ENCODE peak calls at places on chromosomes 5 and 9, in seven cellular contexts. H is A549, P is IMR-90, X is HepG2, S is SK-N-SH, Y is GM12878, V is H1. Z is an unnamed sample.

GRCh38 chr5:127228540-127229184 is 61.9 kb upstream of the MEGF10 start:
- DNase-seq in H (no peak), P (no peak), X (no peak), S (peak), Y (no peak), V (no peak), Z (peak)

GRCh38 chr5:131379723-131380122 is 115.9 kb downstream of the CDC42SE2 start:
- DNase-seq in H (peak), P (peak), X (peak), S (no peak), Y (peak), V (no peak), Z (no peak)

GRCh38 chr5:129858126-129858675 is 46.1 kb upstream of the CHSY3 start:
- DNase-seq in H (no peak), P (no peak), X (no peak), S (no peak), Y (no peak), V (no peak), Z (no peak)

GRCh38 chr9:76321185-76321828 is 72.9 kb downstream of the RFK start:
- DNase-seq in H (peak), P (peak), X (no peak), S (peak), Y (no peak), V (peak), Z (no peak)

GRCh38 chr5:112880219-112880964 is 19.3 kb downstream of the SRP19 start:
- DNase-seq in H (no peak), P (no peak), X (no peak), S (no peak), Y (no peak), V (no peak), Z (no peak)

GRCh38 chr9:92609142-92609500 is 60.8 kb downstream of the IPPK start:
- DNase-seq in H (no peak), P (no peak), X (no peak), S (peak), Y (no peak), V (no peak), Z (peak)

GRCh38 chr9:97501177-97501971 is at the start of gene TMOD1:
- DNase-seq in H (peak), P (peak), X (peak), S (peak), Y (no peak), V (no peak), Z (peak)

GRCh38 chr5:84599964-84600363 is 215.3 kb upstream of the EDIL3 start:
- DNase-seq in H (no peak), P (no peak), X (no peak), S (no peak), Y (no peak), V (peak), Z (no peak)

GRCh38 chr9:74449060-74449459 is 48.1 kb upstream of the RORB start:
- DNase-seq in H (no peak), P (no peak), X (no peak), S (no peak), Y (no peak), V (no peak), Z (no peak)

GRCh38 chr5:20476016-20476415 is 488.0 kb upstream of the CDH18 start:
- DNase-seq in H (no peak), P (no peak), X (no peak), S (no peak), Y (no peak), V (no peak), Z (no peak)

GRCh38 chr5:53333160-53333559 is 147.3 kb upstream of the FST start:
- DNase-seq in H (no peak), P (peak), X (no peak), S (no peak), Y (no peak), V (no peak), Z (no peak)

GRCh38 chr5:141637266-141637692 is 482 bp downstream of the RELL2 start:
- DNase-seq in H (no peak), P (no peak), X (no peak), S (peak), Y (no peak), V (no peak), Z (peak)

GRCh38 chr9:129414377-129415021 is 206.4 kb downstream of the C9orf50 start:
- DNase-seq in H (peak), P (peak), X (peak), S (no peak), Y (no peak), V (no peak), Z (peak)

GRCh38 chr5:162209005-162209605 is 141.5 kb downstream of the GABRG2 start:
- DNase-seq in H (peak), P (no peak), X (peak), S (peak), Y (peak), V (peak), Z (no peak)

GRCh38 chr5:78706825-78707224 is 58.3 kb upstream of the LHFPL2 start:
- DNase-seq in H (no peak), P (peak), X (no peak), S (no peak), Y (no peak), V (no peak), Z (no peak)

GRCh38 chr5:147455321-147455720 is 54.5 kb downstream of the DPYSL3 start:
- DNase-seq in H (no peak), P (peak), X (no peak), S (no peak), Y (no peak), V (no peak), Z (no peak)

GRCh38 chr9:113568081-113568435 is 104.5 kb downstream of the RGS3 start:
- DNase-seq in H (no peak), P (no peak), X (no peak), S (no peak), Y (no peak), V (no peak), Z (no peak)

GRCh38 chr5:66989781-66990180 is 206.8 kb downstream of the CD180 start:
- DNase-seq in H (no peak), P (no peak), X (no peak), S (no peak), Y (no peak), V (no peak), Z (no peak)

GRCh38 chr5:98938459-98938858 is 9.7 kb upstream of the CHD1 start:
- DNase-seq in H (peak), P (peak), X (peak), S (no peak), Y (no peak), V (no peak), Z (no peak)

GRCh38 chr5:396715-397032 is 46.3 kb upstream of the EXOC3 start:
- DNase-seq in H (no peak), P (no peak), X (no peak), S (no peak), Y (no peak), V (no peak), Z (no peak)

GRCh38 chr9:106689089-106689488 is 173.9 kb upstream of the ZNF462 start:
- DNase-seq in H (no peak), P (no peak), X (no peak), S (no peak), Y (no peak), V (no peak), Z (no peak)

GRCh38 chr5:34587355-34588241 is 68.5 kb upstream of the RAI14 start:
- DNase-seq in H (peak), P (peak), X (peak), S (no peak), Y (peak), V (no peak), Z (peak)

GRCh38 chr9:136735812-136736480 is 6.8 kb downstream of the LCN10 start:
- DNase-seq in H (no peak), P (no peak), X (no peak), S (no peak), Y (no peak), V (no peak), Z (no peak)

GRCh38 chr5:36054646-36055045 is 12.0 kb downstream of the UGT3A2 start:
- DNase-seq in H (no peak), P (no peak), X (no peak), S (no peak), Y (no peak), V (no peak), Z (no peak)

DNA sequence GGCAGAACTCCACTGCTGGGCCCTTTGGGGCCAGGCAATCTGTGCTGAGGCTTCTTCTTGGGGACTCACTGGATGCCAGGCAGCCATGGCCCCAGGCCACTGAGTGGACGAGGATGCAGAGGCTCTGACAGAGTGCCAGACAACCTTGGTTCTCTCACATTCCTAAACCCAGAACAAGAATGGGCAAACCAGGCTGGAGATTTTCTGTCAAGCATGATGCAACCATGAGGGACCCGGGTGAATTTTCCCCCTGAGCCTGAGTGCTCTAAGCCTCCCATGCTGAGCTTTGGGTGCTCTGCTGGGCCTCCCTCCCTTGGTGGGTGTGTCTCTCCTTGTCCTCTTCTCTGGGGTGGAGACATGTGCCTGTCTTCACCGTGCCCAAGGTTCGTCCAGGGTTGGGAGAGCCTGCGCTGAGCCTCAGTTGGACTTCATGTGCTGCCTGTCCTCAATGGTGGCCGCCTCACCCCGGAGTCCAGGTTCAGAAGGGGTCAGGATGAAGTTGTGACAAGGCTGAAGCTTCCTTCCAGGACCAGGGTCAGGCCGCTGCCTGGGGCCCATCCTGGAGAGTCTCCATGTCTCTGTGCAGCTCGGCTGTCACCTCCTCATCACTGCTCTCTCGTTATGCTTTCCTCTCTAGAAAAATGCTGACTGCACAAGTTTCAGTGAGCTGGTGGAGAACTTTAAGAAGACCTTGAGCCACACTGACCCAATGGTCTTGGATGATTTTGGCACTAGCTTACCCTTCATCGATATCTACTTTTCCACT is 24.1 kb downstream of the PITX1 start:
- DNase-seq in H (no peak), P (no peak), X (no peak), S (peak), Y (no peak), V (no peak), Z (no peak)
- TF ChIP-seq RFX5 in H (no peak), P (no peak), X (no peak), S (no peak), Y (no peak), V (no peak), Z (no peak)

DNA sequence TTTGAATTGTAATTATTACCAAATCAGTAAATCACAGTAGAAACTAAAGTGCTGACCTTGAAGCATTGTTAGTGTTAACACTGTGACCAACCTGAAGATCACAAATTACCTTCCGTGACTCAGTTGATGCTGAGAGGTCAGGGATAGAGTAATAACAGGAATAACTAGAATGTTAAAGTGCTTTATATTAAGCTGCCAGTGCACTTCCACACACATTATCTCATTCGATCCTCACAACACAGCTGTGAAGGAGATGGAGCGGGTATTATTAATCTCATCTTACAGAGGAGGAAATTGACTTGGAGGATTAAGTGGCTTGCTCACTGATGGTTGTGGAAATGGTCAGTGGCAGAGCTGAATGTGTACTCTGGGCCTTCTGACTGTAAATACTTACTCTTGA is 252.5 kb upstream of the DMRT1 start:
- DNase-seq in H (no peak), P (no peak), X (no peak), S (no peak), Y (no peak), V (no peak), Z (no peak)
- TF ChIP-seq RFX5 in H (no peak), P (no peak), X (no peak), S (no peak), Y (no peak), V (no peak), Z (no peak)

GRCh38 chr5:116668361-116668760 is 93.7 kb upstream of the SEMA6A start:
- DNase-seq in H (no peak), P (no peak), X (peak), S (no peak), Y (no peak), V (no peak), Z (no peak)
- TF ChIP-seq RFX5 in H (no peak), P (no peak), X (no peak), S (no peak), Y (no peak), V (no peak), Z (no peak)

GRCh38 chr9:90420211-90420610 is 222.4 kb downstream of the DIRAS2 start:
- DNase-seq in H (no peak), P (no peak), X (no peak), S (no peak), Y (no peak), V (no peak), Z (no peak)

GRCh38 chr9:90428517-90428916 is 214.1 kb downstream of the DIRAS2 start:
- DNase-seq in H (no peak), P (no peak), X (no peak), S (no peak), Y (no peak), V (no peak), Z (no peak)

GRCh38 chr9:90421786-90422185 is 220.8 kb downstream of the DIRAS2 start:
- DNase-seq in H (no peak), P (no peak), X (no peak), S (no peak), Y (no peak), V (no peak), Z (no peak)

GRCh38 chr9:90420714-90421513 is 221.7 kb downstream of the DIRAS2 start:
- DNase-seq in H (peak), P (no peak), X (no peak), S (no peak), Y (no peak), V (no peak), Z (no peak)

GRCh38 chr9:90423661-90424193 is 218.9 kb downstream of the DIRAS2 start:
- DNase-seq in H (peak), P (no peak), X (no peak), S (no peak), Y (no peak), V (no peak), Z (no peak)
- TF ChIP-seq RFX5 in H (no peak), P (no peak), X (no peak), S (no peak), Y (no peak), V (no peak), Z (no peak)